ENCODE peak calls at places on chromosomes 13 and 19, in seven cellular contexts. I, Z, T, D, H, M and X are unnamed samples.

GRCh38 chr19:45824041-45824471 is 8.9 kb upstream of the RSPH6A start:
- DNase-seq in I (no peak), Z (no peak), T (peak; percentile 56), D (no peak), H (peak; percentile 71), M (no peak), X (no peak)

GRCh38 chr13:59408738-59409137 is 755.0 kb downstream of the DIAPH3 start:
- DNase-seq in I (no peak), Z (no peak), T (no peak), D (no peak), H (peak; percentile 31), M (no peak), X (no peak)

GRCh38 chr13:52809310-52809769 is 39.1 kb downstream of the PCDH8 start:
- DNase-seq in I (peak; percentile 36), Z (peak; percentile 68), T (no peak), D (peak; percentile 61), H (peak; percentile 28), M (peak; percentile 80), X (no peak)

GRCh38 chr13:102580552-102581169 is 16.1 kb upstream of the TPP2 start:
- DNase-seq in I (peak; percentile 72), Z (no peak), T (no peak), D (no peak), H (no peak), M (peak; percentile 55), X (no peak)

GRCh38 chr19:54415208-54415900 is at the start of gene TTYH1:
- DNase-seq in I (no peak), Z (no peak), T (peak; percentile 85), D (no peak), H (no peak), M (no peak), X (no peak)

GRCh38 chr19:37468961-37469777 is at the start of gene ZNF570:
- DNase-seq in I (peak; percentile 86), Z (peak; percentile 72), T (peak; percentile 95), D (peak; percentile 91), H (peak; percentile 89), M (peak; percentile 72), X (peak; percentile 89)

GRCh38 chr19:7385062-7385461 is 36.3 kb downstream of the ARHGEF18 start:
- DNase-seq in I (no peak), Z (no peak), T (no peak), D (no peak), H (no peak), M (no peak), X (no peak)

GRCh38 chr13:85864963-85865530 is 65.8 kb upstream of the SLITRK6 start:
- DNase-seq in I (no peak), Z (no peak), T (no peak), D (no peak), H (no peak), M (peak; percentile 6), X (no peak)

GRCh38 chr19:50658438-50659317 is 9.4 kb downstream of the C19orf81 start:
- DNase-seq in I (peak; percentile 16), Z (peak; percentile 98), T (peak; percentile 92), D (peak; percentile 39), H (peak; percentile 37), M (no peak), X (peak; percentile 30)

GRCh38 chr19:50660083-50660366 is 10.8 kb downstream of the C19orf81 start:
- DNase-seq in I (no peak), Z (no peak), T (no peak), D (no peak), H (no peak), M (no peak), X (no peak)

GRCh38 chr19:50659318-50660082 is 10.3 kb downstream of the C19orf81 start:
- DNase-seq in I (no peak), Z (no peak), T (no peak), D (no peak), H (no peak), M (no peak), X (no peak)

GRCh38 chr19:50657222-50657669 is 8.0 kb downstream of the C19orf81 start:
- DNase-seq in I (no peak), Z (no peak), T (no peak), D (no peak), H (no peak), M (no peak), X (no peak)

GRCh38 chr19:50657672-50658437 is 8.6 kb downstream of the C19orf81 start:
- DNase-seq in I (peak; percentile 62), Z (peak; percentile 97), T (peak; percentile 95), D (peak; percentile 68), H (peak; percentile 74), M (peak; percentile 44), X (peak; percentile 85)
- TF ChIP-seq POLR2A in I (no peak), Z (peak; percentile 84), T (no peak), D (no peak), H (no peak), M (no peak), X (no peak)

GRCh38 chr19:12884926-12885748 is 1.9 kb downstream of the KLF1 start:
- DNase-seq in I (no peak), Z (peak; percentile 54), T (peak; percentile 98), D (peak; percentile 96), H (peak; percentile 95), M (peak; percentile 29), X (no peak)
- TF ChIP-seq EP300 in I (no peak), Z (no peak), T (no peak), D (no peak), H (no peak), M (no peak), X (no peak)

DNA sequence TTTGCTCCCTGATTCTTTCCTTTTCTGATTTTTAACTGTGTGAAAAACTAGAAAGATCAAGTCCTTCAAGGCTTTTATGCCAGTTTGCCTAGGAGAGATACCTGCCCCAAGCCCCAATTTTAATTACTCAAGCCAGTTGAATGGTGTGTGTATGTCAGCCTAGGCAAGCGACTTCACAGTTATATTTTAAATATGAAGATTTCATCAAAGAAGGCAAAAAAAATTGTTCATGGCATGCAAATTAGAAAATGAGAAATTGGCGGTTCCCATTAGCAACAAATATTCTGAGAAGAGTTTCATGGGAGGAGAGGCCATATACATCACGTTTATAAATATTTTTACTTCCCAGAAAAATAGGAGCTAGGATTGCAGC is 167.6 kb downstream of the SLC7A1 start:
- DNase-seq in I (no peak), Z (no peak), T (no peak), D (no peak), H (no peak), M (no peak), X (no peak)
- H3K4me3 ChIP-seq in I (peak overlapping the region; percentile 16), Z (peak overlapping the region; percentile 26), T (no peak overlapping the region), D (peak overlapping the region; percentile 21), H (peak overlapping the region; percentile 40), M (no peak overlapping the region), X (peak overlapping the region; percentile 27)

GRCh38 chr13:51453959-51454703 is 1.3 kb upstream of the INTS6 start:
- DNase-seq in I (peak; percentile 36), Z (no peak), T (no peak), D (peak; percentile 33), H (no peak), M (no peak), X (peak; percentile 44)

GRCh38 chr13:51452391-51453307 is at the start of gene INTS6:
- DNase-seq in I (peak; percentile 99), Z (peak; percentile 85), T (peak; percentile 100), D (peak; percentile 99), H (peak; percentile 99), M (peak; percentile 98), X (peak; percentile 99)

GRCh38 chr13:51451467-51452390 is 1.1 kb downstream of the INTS6 start:
- DNase-seq in I (peak; percentile 73), Z (peak; percentile 41), T (peak; percentile 96), D (peak; percentile 88), H (peak; percentile 86), M (peak; percentile 54), X (peak; percentile 73)

GRCh38 chr13:51455532-51455931 is 2.7 kb upstream of the INTS6 start:
- DNase-seq in I (no peak), Z (no peak), T (peak; percentile 49), D (no peak), H (no peak), M (no peak), X (peak; percentile 28)

GRCh38 chr13:51453308-51453958 is 597 bp upstream of the INTS6 start:
- DNase-seq in I (peak; percentile 71), Z (peak; percentile 41), T (peak; percentile 96), D (peak; percentile 88), H (no peak), M (peak; percentile 90), X (peak; percentile 90)
- TF ChIP-seq POLR2A in I (peak; percentile 70), Z (peak; percentile 39), T (no peak), D (peak; percentile 67), H (no peak), M (peak; percentile 83), X (peak; percentile 63)